ENCODE peak calls at places on chromosomes 11 and 22, in four cellular contexts. N is GM12891; M is stimulated activated CD4-positive, alpha-beta T cell treated with anti-CD3 and anti-CD28 coated beads, Interleukin-15, amount 100 ng/mL, for 24 hours; Y is stimulated activated CD8-positive, alpha-beta memory T cell treated with anti-CD3 and anti-CD28 coated beads, Interleukin-15, amount 100 ng/mL, for 4 hours. P is an unnamed sample.

GRCh38 chr11:75820636-75821035 is 5.6 kb downstream of the UVRAG start:
- DNase-seq in M (no peak), N (no peak), Y (no peak), P (no peak)

GRCh38 chr11:111120221-111120620 is 125.3 kb upstream of the POU2AF2 start:
- DNase-seq in N (no peak), M (no peak), Y (no peak), P (no peak)

GRCh38 chr11:13278620-13279486 is 1.3 kb downstream of the BMAL1 start:
- DNase-seq in N (peak), M (no peak), Y (no peak), P (peak)

GRCh38 chr11:134439181-134439580 is 27.1 kb upstream of the B3GAT1 start:
- DNase-seq in Y (no peak), N (no peak), M (no peak), P (no peak)

GRCh38 chr22:24391836-24392217 is 35.6 kb upstream of the ADORA2A start:
- DNase-seq in M (no peak), N (no peak), Y (no peak), P (no peak)

GRCh38 chr22:30234786-30235470 is 11.6 kb downstream of the LIF start:
- DNase-seq in M (no peak), N (no peak), Y (no peak), P (no peak)

GRCh38 chr11:128669491-128669890 is 24.4 kb upstream of the FLI1 start:
- DNase-seq in N (no peak), M (no peak), Y (no peak), P (no peak)

GRCh38 chr11:19350093-19350665 is 109.4 kb upstream of the E2F8 start:
- DNase-seq in Y (no peak), M (no peak), N (no peak), P (no peak)

GRCh38 chr11:75593337-75593915 is 31.4 kb downstream of the SERPINH1 start:
- DNase-seq in M (no peak), N (no peak), Y (no peak), P (no peak)

GRCh38 chr22:46545041-46545796 is 7.8 kb upstream of the CELSR1 start:
- DNase-seq in M (no peak), Y (no peak), N (no peak), P (no peak)

GRCh38 chr11:7677801-7678201 is 4.5 kb upstream of the CYB5R2 start:
- DNase-seq in N (no peak), M (no peak), Y (no peak), P (no peak)

GRCh38 chr11:132556316-132556715 is 976.0 kb downstream of the OPCML start:
- DNase-seq in Y (no peak), M (no peak), N (no peak), P (no peak)

GRCh38 chr11:75262436-75262835 is 21.9 kb downstream of the TPBGL start:
- DNase-seq in M (no peak), Y (no peak), N (no peak), P (no peak)

GRCh38 chr11:56700242-56700918 is 1.5 kb downstream of the OR9G1 start:
- DNase-seq in Y (no peak), M (no peak), N (no peak), P (no peak)

GRCh38 chr11:60970369-60970774 is 1.1 kb upstream of the CD6 start:
- DNase-seq in M (peak), N (peak), Y (peak), P (peak)

GRCh38 chr22:24153353-24153752 is 27.9 kb upstream of the SUSD2 start:
- DNase-seq in N (no peak), M (peak), Y (no peak), P (peak)

P was measured in activated CD8-positive, alpha-beta T cell treated with anti-CD3 and anti-CD28 coated beads for 36 hours.